ENCODE peak calls at places on chromosome 5, in ten cellular contexts. One of them, this sample, is unnamed. For H3K36me3, the result is how much of the 10 kb centered on the place peaks cover.

GRCh38 chr5:39131210-39132127 is 57.3 kb upstream of the RICTOR start:
- DNase-seq in cardiac muscle cell: no peak
- DNase-seq in GM12878: no peak
- DNase-seq in SJSA1: no peak
- DNase-seq in fibroblast of lung: no peak
- DNase-seq in prostate gland: no peak
- DNase-seq in SJCRH30: no peak
- DNase-seq in neural progenitor cell: no peak
- DNase-seq in CD8-positive, alpha-beta memory T cell: no peak
- DNase-seq in kidney: no peak
- DNase-seq in this sample: no peak

GRCh38 chr5:73282383-73282782 is 109.4 kb downstream of the TMEM174 start:
- DNase-seq in cardiac muscle cell: no peak
- DNase-seq in GM12878: no peak
- DNase-seq in SJSA1: no peak
- DNase-seq in fibroblast of lung: no peak
- DNase-seq in prostate gland: no peak
- DNase-seq in SJCRH30: no peak
- DNase-seq in neural progenitor cell: no peak
- DNase-seq in CD8-positive, alpha-beta memory T cell: no peak
- DNase-seq in kidney: no peak
- DNase-seq in this sample: no peak

GRCh38 chr5:119322312-119322947 is 33.4 kb upstream of the TNFAIP8 start:
- DNase-seq in cardiac muscle cell: no peak
- DNase-seq in GM12878: no peak
- DNase-seq in SJSA1: no peak
- DNase-seq in fibroblast of lung: no peak
- DNase-seq in prostate gland: no peak
- DNase-seq in SJCRH30: no peak
- DNase-seq in neural progenitor cell: no peak
- DNase-seq in CD8-positive, alpha-beta memory T cell: no peak
- DNase-seq in kidney: no peak
- DNase-seq in this sample: no peak

GRCh38 chr5:132025403-132025971 is 14.0 kb upstream of the ACSL6 start:
- DNase-seq in cardiac muscle cell: no peak
- DNase-seq in GM12878: no peak
- DNase-seq in SJSA1: no peak
- DNase-seq in fibroblast of lung: no peak
- DNase-seq in prostate gland: no peak
- DNase-seq in SJCRH30: no peak
- DNase-seq in neural progenitor cell: no peak
- DNase-seq in CD8-positive, alpha-beta memory T cell: no peak
- DNase-seq in kidney: peak
- DNase-seq in this sample: no peak

GRCh38 chr5:177023247-177023703 is 779 bp downstream of the ZNF346 start:
- DNase-seq in cardiac muscle cell: peak
- DNase-seq in GM12878: no peak
- DNase-seq in SJSA1: no peak
- DNase-seq in fibroblast of lung: peak
- DNase-seq in prostate gland: no peak
- DNase-seq in SJCRH30: peak
- DNase-seq in neural progenitor cell: no peak
- DNase-seq in CD8-positive, alpha-beta memory T cell: no peak
- DNase-seq in kidney: no peak
- DNase-seq in this sample: no peak

GRCh38 chr5:14958196-14958595 is 86.6 kb upstream of the ANKH start:
- DNase-seq in cardiac muscle cell: no peak
- DNase-seq in GM12878: no peak
- DNase-seq in SJSA1: no peak
- DNase-seq in fibroblast of lung: peak
- DNase-seq in prostate gland: peak
- DNase-seq in SJCRH30: no peak
- DNase-seq in neural progenitor cell: no peak
- DNase-seq in CD8-positive, alpha-beta memory T cell: no peak
- DNase-seq in kidney: no peak
- DNase-seq in this sample: no peak

GRCh38 chr5:126521130-126521529 is 73.9 kb downstream of the ALDH7A1 start:
- DNase-seq in cardiac muscle cell: no peak
- DNase-seq in GM12878: no peak
- DNase-seq in SJSA1: no peak
- DNase-seq in fibroblast of lung: no peak
- DNase-seq in prostate gland: no peak
- DNase-seq in SJCRH30: peak
- DNase-seq in neural progenitor cell: no peak
- DNase-seq in CD8-positive, alpha-beta memory T cell: no peak
- DNase-seq in kidney: no peak
- DNase-seq in this sample: no peak

GRCh38 chr5:134133213-134133994 is 18.9 kb downstream of the TCF7 start:
- DNase-seq in cardiac muscle cell: no peak
- DNase-seq in GM12878: no peak
- DNase-seq in SJSA1: no peak
- DNase-seq in fibroblast of lung: no peak
- DNase-seq in prostate gland: no peak
- DNase-seq in SJCRH30: no peak
- DNase-seq in neural progenitor cell: no peak
- DNase-seq in CD8-positive, alpha-beta memory T cell: peak
- DNase-seq in kidney: peak
- DNase-seq in this sample: peak

GRCh38 chr5:52947851-52948250 is 41.3 kb upstream of the ITGA2 start:
- DNase-seq in cardiac muscle cell: no peak
- DNase-seq in GM12878: no peak
- DNase-seq in SJSA1: no peak
- DNase-seq in fibroblast of lung: peak
- DNase-seq in prostate gland: no peak
- DNase-seq in SJCRH30: no peak
- DNase-seq in neural progenitor cell: no peak
- DNase-seq in CD8-positive, alpha-beta memory T cell: no peak
- DNase-seq in kidney: no peak
- DNase-seq in this sample: no peak

GRCh38 chr5:100902406-100903035 is 561 bp downstream of the ST8SIA4 start:
- DNase-seq in cardiac muscle cell: no peak
- DNase-seq in GM12878: no peak
- DNase-seq in SJSA1: no peak
- DNase-seq in fibroblast of lung: no peak
- DNase-seq in prostate gland: no peak
- DNase-seq in SJCRH30: peak
- DNase-seq in neural progenitor cell: peak
- DNase-seq in CD8-positive, alpha-beta memory T cell: no peak
- DNase-seq in kidney: no peak
- DNase-seq in this sample: no peak

GRCh38 chr5:158198636-158199035 is 339.7 kb upstream of the CLINT1 start:
- DNase-seq in cardiac muscle cell: no peak
- DNase-seq in GM12878: peak
- DNase-seq in SJSA1: no peak
- DNase-seq in fibroblast of lung: no peak
- DNase-seq in prostate gland: no peak
- DNase-seq in SJCRH30: no peak
- DNase-seq in neural progenitor cell: no peak
- DNase-seq in CD8-positive, alpha-beta memory T cell: no peak
- DNase-seq in kidney: no peak
- DNase-seq in this sample: no peak

GRCh38 chr5:127683006-127683405 is 20.2 kb upstream of the CCDC192 start:
- DNase-seq in cardiac muscle cell: no peak
- DNase-seq in GM12878: no peak
- DNase-seq in SJSA1: no peak
- DNase-seq in fibroblast of lung: peak
- DNase-seq in prostate gland: no peak
- DNase-seq in SJCRH30: no peak
- DNase-seq in neural progenitor cell: no peak
- DNase-seq in CD8-positive, alpha-beta memory T cell: no peak
- DNase-seq in kidney: no peak
- DNase-seq in this sample: no peak

GRCh38 chr5:79929095-79929494 is 62.0 kb downstream of the MTX3 start:
- DNase-seq in cardiac muscle cell: no peak
- DNase-seq in GM12878: no peak
- DNase-seq in SJSA1: no peak
- DNase-seq in fibroblast of lung: no peak
- DNase-seq in prostate gland: no peak
- DNase-seq in SJCRH30: peak
- DNase-seq in neural progenitor cell: no peak
- DNase-seq in CD8-positive, alpha-beta memory T cell: no peak
- DNase-seq in kidney: no peak
- DNase-seq in this sample: no peak

GRCh38 chr5:177982072-177982727 is 13.8 kb downstream of the PROP1 start:
- DNase-seq in cardiac muscle cell: peak
- DNase-seq in GM12878: no peak
- DNase-seq in SJSA1: no peak
- DNase-seq in fibroblast of lung: no peak
- DNase-seq in prostate gland: no peak
- DNase-seq in SJCRH30: peak
- DNase-seq in neural progenitor cell: peak
- DNase-seq in CD8-positive, alpha-beta memory T cell: no peak
- DNase-seq in kidney: no peak
- DNase-seq in this sample: peak

GRCh38 chr5:172096184-172096941 is 89.9 kb upstream of the FBXW11 start:
- DNase-seq in cardiac muscle cell: no peak
- DNase-seq in GM12878: no peak
- DNase-seq in SJSA1: no peak
- DNase-seq in fibroblast of lung: peak
- DNase-seq in prostate gland: no peak
- DNase-seq in SJCRH30: no peak
- DNase-seq in neural progenitor cell: no peak
- DNase-seq in CD8-positive, alpha-beta memory T cell: no peak
- DNase-seq in kidney: no peak
- DNase-seq in this sample: no peak

GRCh38 chr5:180844432-180844831 is 16.6 kb downstream of the ZFP62 start:
- DNase-seq in cardiac muscle cell: no peak
- DNase-seq in GM12878: no peak
- DNase-seq in SJSA1: no peak
- DNase-seq in fibroblast of lung: no peak
- DNase-seq in prostate gland: no peak
- DNase-seq in SJCRH30: no peak
- DNase-seq in neural progenitor cell: no peak
- DNase-seq in CD8-positive, alpha-beta memory T cell: no peak
- DNase-seq in kidney: no peak
- DNase-seq in this sample: no peak

DNA sequence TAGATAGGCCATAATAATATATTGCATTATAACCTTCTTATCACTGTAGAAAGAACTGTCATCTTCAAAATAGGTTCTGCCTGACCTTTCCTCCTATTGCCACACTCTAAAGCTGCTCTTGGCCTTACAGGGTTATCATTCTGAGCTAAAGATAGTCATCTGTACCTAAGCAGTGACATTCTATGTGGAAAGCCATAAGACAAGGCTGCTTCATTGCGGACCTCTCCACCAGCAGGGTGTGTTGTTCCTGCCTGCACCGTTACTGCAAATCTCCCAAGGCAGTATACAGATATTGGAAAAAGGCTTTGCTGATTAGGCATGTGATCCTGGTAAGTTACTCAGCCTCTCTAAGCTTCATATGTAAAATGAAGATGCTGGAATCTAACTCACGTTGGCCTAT is 8.1 kb downstream of the ZNF622 start:
- DNase-seq in cardiac muscle cell: peak
- DNase-seq in GM12878: no peak
- DNase-seq in SJSA1: no peak
- DNase-seq in fibroblast of lung: no peak
- DNase-seq in prostate gland: no peak
- DNase-seq in SJCRH30: no peak
- DNase-seq in neural progenitor cell: no peak
- DNase-seq in CD8-positive, alpha-beta memory T cell: no peak
- DNase-seq in kidney: no peak
- DNase-seq in this sample: no peak
- H3K36me3 ChIP-seq in cardiac muscle cell: half or more
- H3K36me3 ChIP-seq in GM12878: under half
- H3K36me3 ChIP-seq in SJSA1: half or more
- H3K36me3 ChIP-seq in fibroblast of lung: under half
- H3K36me3 ChIP-seq in prostate gland: under half
- H3K36me3 ChIP-seq in SJCRH30: under half
- H3K36me3 ChIP-seq in neural progenitor cell: under half
- H3K36me3 ChIP-seq in CD8-positive, alpha-beta memory T cell: under half
- H3K36me3 ChIP-seq in kidney: under half
- H3K36me3 ChIP-seq in this sample: half or more

DNA sequence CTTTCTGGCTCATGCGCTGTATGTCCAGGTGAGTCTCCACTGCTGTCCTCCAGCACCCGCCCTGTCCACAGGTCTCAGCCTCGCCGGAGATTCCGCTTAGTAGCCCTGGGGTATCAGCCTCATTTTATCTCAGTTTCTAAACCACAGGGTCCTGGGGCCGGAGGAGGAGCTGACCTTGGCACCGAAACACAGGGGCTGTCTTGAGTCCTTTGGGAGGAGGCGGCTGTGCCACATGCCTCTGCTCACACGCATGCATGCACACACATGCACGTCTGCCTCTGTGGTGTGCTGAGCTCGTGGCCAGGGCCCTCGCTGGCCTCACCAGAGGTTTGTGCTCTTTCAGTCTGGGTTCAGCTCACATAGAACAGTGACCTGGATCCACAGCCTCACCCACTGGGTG is 23.3 kb downstream of the TRIP13 start:
- DNase-seq in cardiac muscle cell: no peak
- DNase-seq in GM12878: no peak
- DNase-seq in SJSA1: no peak
- DNase-seq in fibroblast of lung: no peak
- DNase-seq in prostate gland: no peak
- DNase-seq in SJCRH30: no peak
- DNase-seq in neural progenitor cell: no peak
- DNase-seq in CD8-positive, alpha-beta memory T cell: no peak
- DNase-seq in kidney: no peak
- DNase-seq in this sample: no peak
- H3K36me3 ChIP-seq in cardiac muscle cell: under half
- H3K36me3 ChIP-seq in GM12878: under half
- H3K36me3 ChIP-seq in SJSA1: half or more
- H3K36me3 ChIP-seq in fibroblast of lung: under half
- H3K36me3 ChIP-seq in prostate gland: under half
- H3K36me3 ChIP-seq in SJCRH30: under half
- H3K36me3 ChIP-seq in neural progenitor cell: under half
- H3K36me3 ChIP-seq in CD8-positive, alpha-beta memory T cell: under half
- H3K36me3 ChIP-seq in kidney: under half
- H3K36me3 ChIP-seq in this sample: under half

GRCh38 chr5:140673187-140673976 is at the start of gene DND1:
- DNase-seq in cardiac muscle cell: no peak
- DNase-seq in GM12878: no peak
- DNase-seq in SJSA1: no peak
- DNase-seq in fibroblast of lung: no peak
- DNase-seq in prostate gland: no peak
- DNase-seq in SJCRH30: no peak
- DNase-seq in neural progenitor cell: no peak
- DNase-seq in CD8-positive, alpha-beta memory T cell: no peak
- DNase-seq in kidney: peak
- DNase-seq in this sample: no peak
- H3K36me3 ChIP-seq in cardiac muscle cell: under half
- H3K36me3 ChIP-seq in GM12878: under half
- H3K36me3 ChIP-seq in SJSA1: half or more
- H3K36me3 ChIP-seq in fibroblast of lung: under half
- H3K36me3 ChIP-seq in prostate gland: under half
- H3K36me3 ChIP-seq in SJCRH30: half or more
- H3K36me3 ChIP-seq in neural progenitor cell: under half
- H3K36me3 ChIP-seq in CD8-positive, alpha-beta memory T cell: under half
- H3K36me3 ChIP-seq in kidney: under half
- H3K36me3 ChIP-seq in this sample: half or more

DNA sequence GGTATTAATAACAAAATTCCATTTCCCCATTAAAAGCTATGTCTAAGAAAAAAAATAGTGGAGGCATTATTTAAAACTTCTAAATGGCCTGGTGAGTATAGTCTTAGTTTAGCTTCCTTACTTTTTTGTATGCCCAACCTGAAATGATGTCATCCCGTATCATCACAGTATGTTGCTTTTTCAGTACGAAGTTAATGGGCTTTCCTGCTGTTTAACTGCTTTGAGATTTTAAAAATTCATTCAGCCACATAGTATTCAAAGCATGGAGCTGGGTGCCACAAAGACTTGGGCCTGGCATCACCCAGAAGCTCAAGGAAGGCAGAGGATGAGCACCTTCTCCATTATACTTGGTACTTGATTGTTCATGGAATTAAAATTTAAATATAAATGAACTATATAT is 7.4 kb downstream of the F2RL2 start:
- DNase-seq in cardiac muscle cell: no peak
- DNase-seq in GM12878: no peak
- DNase-seq in SJSA1: no peak
- DNase-seq in fibroblast of lung: peak
- DNase-seq in prostate gland: no peak
- DNase-seq in SJCRH30: no peak
- DNase-seq in neural progenitor cell: no peak
- DNase-seq in CD8-positive, alpha-beta memory T cell: no peak
- DNase-seq in kidney: no peak
- DNase-seq in this sample: no peak
- H3K36me3 ChIP-seq in cardiac muscle cell: under half
- H3K36me3 ChIP-seq in GM12878: under half
- H3K36me3 ChIP-seq in SJSA1: under half
- H3K36me3 ChIP-seq in fibroblast of lung: under half
- H3K36me3 ChIP-seq in prostate gland: under half
- H3K36me3 ChIP-seq in SJCRH30: under half
- H3K36me3 ChIP-seq in neural progenitor cell: under half
- H3K36me3 ChIP-seq in CD8-positive, alpha-beta memory T cell: under half
- H3K36me3 ChIP-seq in kidney: under half
- H3K36me3 ChIP-seq in this sample: under half